ENCODE peak calls at places on chromosomes 2 and 18, in ten cellular contexts. One of them, this sample, is unnamed.

GRCh38 chr2:156110890-156111289 is 221.6 kb downstream of the NR4A2 start:
- DNase-seq in pancreas: peak; percentile 7
- DNase-seq in adrenal gland: no peak
- DNase-seq in foreskin fibroblast: no peak
- DNase-seq in coronary artery: no peak
- DNase-seq in astrocyte of the spinal cord: no peak
- DNase-seq in cardiac fibroblast: no peak
- DNase-seq in NB4: peak; percentile 55
- DNase-seq in heart right ventricle: no peak
- DNase-seq in right lobe of liver: no peak
- DNase-seq in this sample: no peak

GRCh38 chr2:242031481-242032019 is 162.0 kb downstream of the RTP5 start:
- DNase-seq in pancreas: no peak
- DNase-seq in adrenal gland: peak; percentile 9
- DNase-seq in foreskin fibroblast: peak; percentile 51
- DNase-seq in coronary artery: peak; percentile 46
- DNase-seq in astrocyte of the spinal cord: peak; percentile 85
- DNase-seq in cardiac fibroblast: peak; percentile 46
- DNase-seq in NB4: peak; percentile 75
- DNase-seq in heart right ventricle: no peak
- DNase-seq in right lobe of liver: no peak
- DNase-seq in this sample: peak; percentile 53

GRCh38 chr18:23626451-23627279 is 36.0 kb downstream of the ANKRD29 start:
- DNase-seq in pancreas: no peak
- DNase-seq in adrenal gland: no peak
- DNase-seq in foreskin fibroblast: peak; percentile 70
- DNase-seq in coronary artery: no peak
- DNase-seq in astrocyte of the spinal cord: peak; percentile 58
- DNase-seq in cardiac fibroblast: peak; percentile 27
- DNase-seq in NB4: no peak
- DNase-seq in heart right ventricle: no peak
- DNase-seq in right lobe of liver: no peak
- DNase-seq in this sample: no peak

GRCh38 chr2:39838589-39838988 is 59.5 kb upstream of the THUMPD2 start:
- DNase-seq in pancreas: no peak
- DNase-seq in adrenal gland: no peak
- DNase-seq in foreskin fibroblast: no peak
- DNase-seq in coronary artery: no peak
- DNase-seq in astrocyte of the spinal cord: no peak
- DNase-seq in cardiac fibroblast: no peak
- DNase-seq in NB4: no peak
- DNase-seq in heart right ventricle: no peak
- DNase-seq in right lobe of liver: peak; percentile 52
- DNase-seq in this sample: no peak

GRCh38 chr2:118122768-118123335 is 34.6 kb downstream of the INSIG2 start:
- DNase-seq in pancreas: no peak
- DNase-seq in adrenal gland: no peak
- DNase-seq in foreskin fibroblast: no peak
- DNase-seq in coronary artery: no peak
- DNase-seq in astrocyte of the spinal cord: no peak
- DNase-seq in cardiac fibroblast: peak; percentile 5
- DNase-seq in NB4: peak; percentile 12
- DNase-seq in heart right ventricle: no peak
- DNase-seq in right lobe of liver: no peak
- DNase-seq in this sample: peak; percentile 28

GRCh38 chr2:232376260-232376659 is 2.3 kb upstream of the ALPP start:
- DNase-seq in pancreas: no peak
- DNase-seq in adrenal gland: no peak
- DNase-seq in foreskin fibroblast: no peak
- DNase-seq in coronary artery: no peak
- DNase-seq in astrocyte of the spinal cord: no peak
- DNase-seq in cardiac fibroblast: no peak
- DNase-seq in NB4: no peak
- DNase-seq in heart right ventricle: no peak
- DNase-seq in right lobe of liver: no peak
- DNase-seq in this sample: no peak

GRCh38 chr2:86492057-86492456 is 50.9 kb downstream of the KDM3A start:
- DNase-seq in pancreas: no peak
- DNase-seq in adrenal gland: no peak
- DNase-seq in foreskin fibroblast: no peak
- DNase-seq in coronary artery: no peak
- DNase-seq in astrocyte of the spinal cord: no peak
- DNase-seq in cardiac fibroblast: no peak
- DNase-seq in NB4: no peak
- DNase-seq in heart right ventricle: no peak
- DNase-seq in right lobe of liver: no peak
- DNase-seq in this sample: peak; percentile 49

GRCh38 chr2:157363612-157364101 is 38.0 kb upstream of the ERMN start:
- DNase-seq in pancreas: no peak
- DNase-seq in adrenal gland: no peak
- DNase-seq in foreskin fibroblast: no peak
- DNase-seq in coronary artery: no peak
- DNase-seq in astrocyte of the spinal cord: no peak
- DNase-seq in cardiac fibroblast: no peak
- DNase-seq in NB4: no peak
- DNase-seq in heart right ventricle: no peak
- DNase-seq in right lobe of liver: no peak
- DNase-seq in this sample: no peak

GRCh38 chr2:205633994-205634393 is 48.3 kb upstream of the NRP2 start:
- DNase-seq in pancreas: no peak
- DNase-seq in adrenal gland: no peak
- DNase-seq in foreskin fibroblast: no peak
- DNase-seq in coronary artery: no peak
- DNase-seq in astrocyte of the spinal cord: no peak
- DNase-seq in cardiac fibroblast: no peak
- DNase-seq in NB4: no peak
- DNase-seq in heart right ventricle: no peak
- DNase-seq in right lobe of liver: no peak
- DNase-seq in this sample: peak; percentile 28

GRCh38 chr18:903703-904102 is 968 bp upstream of the ADCYAP1 start:
- DNase-seq in pancreas: no peak
- DNase-seq in adrenal gland: peak; percentile 64
- DNase-seq in foreskin fibroblast: no peak
- DNase-seq in coronary artery: no peak
- DNase-seq in astrocyte of the spinal cord: peak; percentile 57
- DNase-seq in cardiac fibroblast: peak; percentile 55
- DNase-seq in NB4: peak; percentile 51
- DNase-seq in heart right ventricle: peak; percentile 51
- DNase-seq in right lobe of liver: no peak
- DNase-seq in this sample: peak; percentile 59

GRCh38 chr2:42793314-42794270 is 1.2 kb upstream of the HAAO start:
- DNase-seq in pancreas: no peak
- DNase-seq in adrenal gland: no peak
- DNase-seq in foreskin fibroblast: no peak
- DNase-seq in coronary artery: no peak
- DNase-seq in astrocyte of the spinal cord: no peak
- DNase-seq in cardiac fibroblast: no peak
- DNase-seq in NB4: no peak
- DNase-seq in heart right ventricle: no peak
- DNase-seq in right lobe of liver: peak; percentile 64
- DNase-seq in this sample: no peak

GRCh38 chr2:98308532-98308931 is 37.7 kb upstream of the CNGA3 start:
- DNase-seq in pancreas: no peak
- DNase-seq in adrenal gland: no peak
- DNase-seq in foreskin fibroblast: no peak
- DNase-seq in coronary artery: no peak
- DNase-seq in astrocyte of the spinal cord: no peak
- DNase-seq in cardiac fibroblast: no peak
- DNase-seq in NB4: no peak
- DNase-seq in heart right ventricle: no peak
- DNase-seq in right lobe of liver: no peak
- DNase-seq in this sample: no peak

GRCh38 chr2:18980778-18981104 is 377.7 kb downstream of the OSR1 start:
- DNase-seq in pancreas: no peak
- DNase-seq in adrenal gland: no peak
- DNase-seq in foreskin fibroblast: no peak
- DNase-seq in coronary artery: no peak
- DNase-seq in astrocyte of the spinal cord: no peak
- DNase-seq in cardiac fibroblast: no peak
- DNase-seq in NB4: no peak
- DNase-seq in heart right ventricle: no peak
- DNase-seq in right lobe of liver: no peak
- DNase-seq in this sample: no peak
- H3K4me3 ChIP-seq in pancreas: no peak overlapping the region
- H3K4me3 ChIP-seq in adrenal gland: no peak overlapping the region
- H3K4me3 ChIP-seq in foreskin fibroblast: no peak overlapping the region
- H3K4me3 ChIP-seq in coronary artery: no peak overlapping the region
- H3K4me3 ChIP-seq in astrocyte of the spinal cord: no peak overlapping the region
- H3K4me3 ChIP-seq in cardiac fibroblast: no peak overlapping the region
- H3K4me3 ChIP-seq in NB4: no peak overlapping the region
- H3K4me3 ChIP-seq in heart right ventricle: no peak overlapping the region
- H3K4me3 ChIP-seq in right lobe of liver: no peak overlapping the region
- H3K4me3 ChIP-seq in this sample: no peak overlapping the region

DNA sequence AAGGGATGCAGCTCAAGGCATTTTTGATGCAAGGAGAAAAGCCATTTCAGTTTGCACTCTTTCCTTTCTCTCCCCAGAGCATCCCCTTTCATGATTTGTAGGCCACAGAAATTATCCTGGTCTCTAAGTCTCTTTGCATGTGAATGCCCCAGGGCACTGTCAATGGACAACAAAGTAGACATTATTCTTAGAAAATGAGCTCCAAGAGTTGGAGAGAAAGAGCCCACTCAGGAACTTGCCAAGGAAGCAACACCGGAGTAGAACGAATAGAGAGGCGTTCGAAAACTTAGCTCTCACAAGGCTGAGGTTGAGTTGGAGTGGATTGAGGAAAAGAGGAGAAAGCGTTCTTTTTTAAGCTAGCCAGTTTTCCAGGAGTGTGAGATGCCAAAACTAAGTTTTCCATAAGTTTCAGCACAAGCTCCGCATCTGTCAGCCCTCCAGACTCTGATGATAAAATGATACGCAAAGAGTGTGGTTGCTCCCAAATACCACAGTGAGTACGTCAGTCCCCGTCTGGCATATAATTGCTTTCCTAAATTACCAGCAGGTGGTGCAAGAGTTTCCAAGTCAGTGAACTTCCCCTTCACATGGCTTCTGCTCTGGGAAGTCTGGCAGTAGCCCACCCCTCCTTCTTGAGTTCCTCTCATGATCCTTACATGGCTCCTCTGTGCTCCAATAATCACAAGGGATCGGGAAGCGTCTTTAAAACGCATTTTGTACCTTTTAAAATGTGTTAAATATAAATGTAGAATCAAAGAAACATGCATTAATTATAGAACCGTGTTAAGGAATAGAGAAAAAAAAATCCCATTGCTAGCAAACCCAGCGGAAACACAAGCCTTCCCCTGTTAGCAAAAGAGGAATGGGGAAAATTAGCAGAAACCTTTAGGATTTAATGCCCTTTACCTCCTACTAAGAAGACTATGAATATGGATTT is 1060.6 kb upstream of the FANCL start:
- DNase-seq in pancreas: peak; percentile 43
- DNase-seq in adrenal gland: peak; percentile 43
- DNase-seq in foreskin fibroblast: peak; percentile 12
- DNase-seq in coronary artery: no peak
- DNase-seq in astrocyte of the spinal cord: peak; percentile 65
- DNase-seq in cardiac fibroblast: peak; percentile 74
- DNase-seq in NB4: peak; percentile 80
- DNase-seq in heart right ventricle: no peak
- DNase-seq in right lobe of liver: no peak
- DNase-seq in this sample: peak; percentile 49
- TF ChIP-seq CTCF in pancreas: peak; percentile 53
- TF ChIP-seq CTCF in adrenal gland: peak; percentile 67
- TF ChIP-seq CTCF in foreskin fibroblast: peak; percentile 44
- TF ChIP-seq CTCF in coronary artery: peak; percentile 25
- TF ChIP-seq CTCF in astrocyte of the spinal cord: peak; percentile 50
- TF ChIP-seq CTCF in cardiac fibroblast: peak; percentile 5
- TF ChIP-seq CTCF in NB4: peak; percentile 58
- TF ChIP-seq CTCF in heart right ventricle: peak; percentile 36
- TF ChIP-seq CTCF in right lobe of liver: peak; percentile 69
- TF ChIP-seq CTCF in this sample: peak; percentile 36

GRCh38 chr2:24917086-24917485 is 3.0 kb downstream of the ADCY3 start:
- DNase-seq in pancreas: no peak
- DNase-seq in adrenal gland: no peak
- DNase-seq in foreskin fibroblast: peak; percentile 72
- DNase-seq in coronary artery: no peak
- DNase-seq in astrocyte of the spinal cord: no peak
- DNase-seq in cardiac fibroblast: peak; percentile 33
- DNase-seq in NB4: peak; percentile 85
- DNase-seq in heart right ventricle: no peak
- DNase-seq in right lobe of liver: no peak
- DNase-seq in this sample: no peak

GRCh38 chr2:24919100-24919976 is 699 bp downstream of the ADCY3 start:
- DNase-seq in pancreas: peak; percentile 14
- DNase-seq in adrenal gland: no peak
- DNase-seq in foreskin fibroblast: no peak
- DNase-seq in coronary artery: no peak
- DNase-seq in astrocyte of the spinal cord: no peak
- DNase-seq in cardiac fibroblast: no peak
- DNase-seq in NB4: peak; percentile 59
- DNase-seq in heart right ventricle: no peak
- DNase-seq in right lobe of liver: no peak
- DNase-seq in this sample: no peak

GRCh38 chr2:24915796-24916195 is 4.2 kb downstream of the ADCY3 start:
- DNase-seq in pancreas: no peak
- DNase-seq in adrenal gland: no peak
- DNase-seq in foreskin fibroblast: no peak
- DNase-seq in coronary artery: no peak
- DNase-seq in astrocyte of the spinal cord: no peak
- DNase-seq in cardiac fibroblast: peak; percentile 60
- DNase-seq in NB4: no peak
- DNase-seq in heart right ventricle: peak; percentile 31
- DNase-seq in right lobe of liver: no peak
- DNase-seq in this sample: peak; percentile 47

GRCh38 chr2:24918326-24919099 is 1.5 kb downstream of the ADCY3 start:
- DNase-seq in pancreas: no peak
- DNase-seq in adrenal gland: no peak
- DNase-seq in foreskin fibroblast: no peak
- DNase-seq in coronary artery: no peak
- DNase-seq in astrocyte of the spinal cord: no peak
- DNase-seq in cardiac fibroblast: no peak
- DNase-seq in NB4: no peak
- DNase-seq in heart right ventricle: no peak
- DNase-seq in right lobe of liver: no peak
- DNase-seq in this sample: no peak

GRCh38 chr2:24917731-24918325 is 2.2 kb downstream of the ADCY3 start:
- DNase-seq in pancreas: no peak
- DNase-seq in adrenal gland: no peak
- DNase-seq in foreskin fibroblast: no peak
- DNase-seq in coronary artery: no peak
- DNase-seq in astrocyte of the spinal cord: no peak
- DNase-seq in cardiac fibroblast: no peak
- DNase-seq in NB4: no peak
- DNase-seq in heart right ventricle: no peak
- DNase-seq in right lobe of liver: no peak
- DNase-seq in this sample: no peak
- H3K4me3 ChIP-seq in pancreas: peak overlapping the region; percentile 58
- H3K4me3 ChIP-seq in adrenal gland: no peak overlapping the region
- H3K4me3 ChIP-seq in foreskin fibroblast: peak overlapping the region; percentile 73
- H3K4me3 ChIP-seq in coronary artery: peak overlapping the region; percentile 80
- H3K4me3 ChIP-seq in astrocyte of the spinal cord: no peak overlapping the region
- H3K4me3 ChIP-seq in cardiac fibroblast: no peak overlapping the region
- H3K4me3 ChIP-seq in NB4: no peak overlapping the region
- H3K4me3 ChIP-seq in heart right ventricle: peak overlapping the region; percentile 53
- H3K4me3 ChIP-seq in right lobe of liver: no peak overlapping the region
- H3K4me3 ChIP-seq in this sample: peak overlapping the region; percentile 13

GRCh38 chr2:59025157-59025757 is 784.1 kb upstream of the FANCL start:
- DNase-seq in pancreas: no peak
- DNase-seq in adrenal gland: peak; percentile 35
- DNase-seq in foreskin fibroblast: no peak
- DNase-seq in coronary artery: no peak
- DNase-seq in astrocyte of the spinal cord: peak; percentile 14
- DNase-seq in cardiac fibroblast: peak; percentile 44
- DNase-seq in NB4: peak; percentile 60
- DNase-seq in heart right ventricle: peak; percentile 17
- DNase-seq in right lobe of liver: no peak
- DNase-seq in this sample: peak; percentile 5
- TF ChIP-seq CTCF in pancreas: peak; percentile 41
- TF ChIP-seq CTCF in adrenal gland: peak; percentile 77
- TF ChIP-seq CTCF in foreskin fibroblast: peak; percentile 89
- TF ChIP-seq CTCF in coronary artery: no peak
- TF ChIP-seq CTCF in astrocyte of the spinal cord: peak; percentile 93
- TF ChIP-seq CTCF in cardiac fibroblast: peak; percentile 44
- TF ChIP-seq CTCF in NB4: peak; percentile 95
- TF ChIP-seq CTCF in heart right ventricle: peak; percentile 24
- TF ChIP-seq CTCF in right lobe of liver: peak; percentile 73
- TF ChIP-seq CTCF in this sample: peak; percentile 45